ENCODE peak calls at places on chromosomes 4 and X, in seven cellular contexts. N is iPS DF 6.9; B is colonic mucosa; C is ascending aorta; I is IMR-90; V is CD8-positive, alpha-beta T cell; O is tibial nerve. M is an unnamed sample. For H3K27me3 and H3K4me1, the result is how much of the 10 kb centered on the place peaks cover.

GRCh38 chr4:37767546-37767945 is 58.9 kb upstream of the PGM2 start:
- DNase-seq in I (peak), O (peak), C (peak), V (no peak), B (peak), N (no peak), M (peak)

GRCh38 chr4:107658400-107659326 is 61.4 kb downstream of the PAPSS1 start:
- DNase-seq in C (no peak), I (no peak), B (no peak), N (no peak), V (no peak), O (no peak), M (no peak)

GRCh38 chrX:793216-793770 is 162.7 kb downstream of the SHOX start:
- DNase-seq in V (no peak), N (no peak), O (no peak), C (no peak), B (no peak), I (no peak), M (no peak)

GRCh38 chr4:95705323-95705722 is 134.6 kb upstream of the PDHA2 start:
- DNase-seq in N (no peak), B (no peak), I (no peak), O (no peak), C (no peak), V (no peak), M (no peak)

GRCh38 chr4:67725132-67725531 is 24.2 kb upstream of the UBA6 start:
- DNase-seq in B (no peak), I (no peak), V (no peak), C (no peak), N (no peak), O (no peak), M (no peak)

GRCh38 chrX:151240237-151240636 is 63.9 kb downstream of the GPR50 start:
- DNase-seq in I (no peak), O (no peak), C (no peak), B (no peak), N (no peak), V (no peak), M (no peak)

GRCh38 chrX:78388663-78389062 is 61.3 kb upstream of the CYSLTR1 start:
- DNase-seq in V (no peak), I (no peak), B (no peak), O (no peak), N (no peak), C (no peak), M (no peak)

GRCh38 chrX:15221321-15221720 is 48.6 kb downstream of the ASB9 start:
- DNase-seq in V (no peak), B (no peak), I (no peak), N (no peak), C (no peak), O (no peak), M (no peak)

GRCh38 chrX:112147206-112147605 is 64.6 kb upstream of the TRPC5 start:
- DNase-seq in I (peak), O (no peak), N (peak), V (no peak), B (no peak), C (no peak), M (no peak)

GRCh38 chr4:26474551-26474950 is 15.7 kb downstream of the CCKAR start:
- DNase-seq in O (no peak), N (no peak), I (no peak), B (no peak), V (no peak), C (no peak), M (no peak)

GRCh38 chrX:124300412-124300811 is 32.0 kb upstream of the TEX13D start:
- DNase-seq in V (no peak), I (no peak), B (no peak), C (no peak), O (no peak), N (no peak), M (no peak)

GRCh38 chr4:98967916-98968315 is 27.6 kb upstream of the METAP1 start:
- DNase-seq in B (no peak), I (no peak), C (no peak), O (no peak), N (no peak), V (no peak), M (no peak)

GRCh38 chr4:40292313-40292759 is 42.8 kb upstream of the CHRNA9 start:
- DNase-seq in N (no peak), I (peak), B (no peak), C (no peak), V (no peak), O (no peak), M (no peak)

GRCh38 chrX:30141966-30142365 is 73.4 kb upstream of the MAGEB2 start:
- DNase-seq in B (no peak), O (no peak), C (no peak), N (peak), V (no peak), I (peak), M (no peak)

GRCh38 chrX:9878141-9878875 is 88.8 kb upstream of the CLDN34 start:
- DNase-seq in C (no peak), V (no peak), N (no peak), O (no peak), B (no peak), I (peak), M (no peak)

GRCh38 chrX:120302434-120302833 is 8.8 kb downstream of the TMEM255A start:
- DNase-seq in B (peak), I (no peak), N (no peak), V (peak), C (no peak), O (no peak), M (no peak)

GRCh38 chrX:65451663-65452062 is 82.9 kb downstream of the LAS1L start:
- DNase-seq in N (no peak), I (peak), V (no peak), B (peak), O (no peak), C (no peak), M (no peak)

GRCh38 chr4:16124232-16124631 is 40.4 kb upstream of the PROM1 start:
- DNase-seq in B (no peak), O (no peak), I (no peak), V (no peak), N (no peak), C (no peak), M (peak)

GRCh38 chrX:134622813-134623185 is 35.5 kb downstream of the PLAC1 start:
- DNase-seq in N (no peak), C (no peak), V (no peak), O (no peak), I (no peak), B (no peak), M (no peak)

GRCh38 chr4:7207791-7208231 is 15.5 kb downstream of the SORCS2 start:
- DNase-seq in B (no peak), N (no peak), C (no peak), V (no peak), I (no peak), O (no peak), M (no peak)

GRCh38 chrX:136192135-136192534 is 44.8 kb downstream of the FHL1 start:
- DNase-seq in B (no peak), I (no peak), O (no peak), N (no peak), V (no peak), C (no peak), M (no peak)

GRCh38 chr4:87193958-87194675 is 26.3 kb downstream of the KLHL8 start:
- DNase-seq in I (no peak), B (no peak), V (no peak), O (no peak), N (no peak), C (no peak), M (no peak)

GRCh38 chrX:39253551-39253950 is 452.3 kb downstream of the MID1IP1 start:
- DNase-seq in O (no peak), N (no peak), B (no peak), C (no peak), V (no peak), I (no peak), M (no peak)

GRCh38 chr4:119653990-119654389 is 25.4 kb upstream of the PDE5A start:
- DNase-seq in B (no peak), V (no peak), O (no peak), C (no peak), N (no peak), I (no peak), M (no peak)

GRCh38 chr4:82624819-82625218 is 63.0 kb upstream of the TMEM150C start:
- DNase-seq in O (no peak), N (no peak), B (no peak), I (no peak), C (no peak), V (no peak), M (no peak)

GRCh38 chr4:56640907-56641493 is 40.1 kb downstream of the HOPX start:
- DNase-seq in V (no peak), O (no peak), N (no peak), C (no peak), I (no peak), B (no peak), M (no peak)

GRCh38 chrX:54550821-54551220 is 20.8 kb downstream of the GNL3L start:
- DNase-seq in O (no peak), I (no peak), B (no peak), C (no peak), V (no peak), N (no peak), M (no peak)

GRCh38 chr4:6258741-6259140 is 10.9 kb upstream of the WFS1 start:
- DNase-seq in N (no peak), B (no peak), O (no peak), I (no peak), C (no peak), V (no peak), M (no peak)

GRCh38 chr4:156971623-156972369 is at the start of gene PDGFC:
- DNase-seq in I (peak), V (no peak), C (peak), N (peak), B (peak), O (peak), M (peak)

GRCh38 chrX:48791063-48791820 is 4.9 kb downstream of the GATA1 start:
- DNase-seq in N (no peak), C (no peak), I (no peak), B (no peak), O (no peak), V (no peak), M (no peak)

GRCh38 chrX:13288671-13289070 is 31.2 kb downstream of the ATXN3L start:
- DNase-seq in N (no peak), C (no peak), I (no peak), V (no peak), B (no peak), O (no peak), M (no peak)

GRCh38 chrX:103398321-103398937 is 22.1 kb downstream of the BEX3 start:
- DNase-seq in V (no peak), B (no peak), O (no peak), I (peak), C (no peak), N (no peak), M (no peak)

GRCh38 chr4:118988635-118988972 is 100.0 kb downstream of the SYNPO2 start:
- DNase-seq in I (no peak), V (no peak), C (no peak), O (no peak), B (no peak), N (no peak), M (no peak)

GRCh38 chr4:1967512-1968149 is 41.1 kb downstream of the NELFA start:
- DNase-seq in B (no peak), I (peak), N (no peak), O (no peak), V (no peak), C (no peak), M (no peak)

GRCh38 chrX:78140206-78140605 is 756 bp upstream of the TAF9B start:
- DNase-seq in C (no peak), O (no peak), I (no peak), N (no peak), B (no peak), V (no peak), M (no peak)

GRCh38 chr4:102599887-102600286 is 98.7 kb downstream of the NFKB1 start:
- DNase-seq in B (no peak), O (no peak), V (no peak), C (no peak), N (no peak), I (no peak), M (no peak)

GRCh38 chr4:102599455-102599854 is 98.3 kb downstream of the NFKB1 start:
- DNase-seq in C (no peak), I (no peak), O (no peak), V (no peak), N (no peak), B (no peak), M (no peak)

GRCh38 chr4:102600689-102601088 is 99.5 kb downstream of the NFKB1 start:
- DNase-seq in B (no peak), N (no peak), V (no peak), O (no peak), I (no peak), C (no peak), M (no peak)

GRCh38 chr4:102598759-102599379 is 97.7 kb downstream of the NFKB1 start:
- DNase-seq in B (no peak), O (no peak), V (no peak), N (no peak), I (peak), C (no peak), M (no peak)

GRCh38 chr4:102598102-102598758 is 97.1 kb downstream of the NFKB1 start:
- DNase-seq in O (no peak), B (no peak), V (no peak), I (peak), C (no peak), N (no peak), M (no peak)
- H3K27me3 ChIP-seq in O (under half), B (under half), V (under half), I (under half), C (under half), N (under half), M (under half)

GRCh38 chr4:177339794-177340374 is 30.2 kb downstream of the NEIL3 start:
- DNase-seq in N (no peak), B (no peak), C (no peak), V (no peak), I (peak), O (no peak), M (no peak)
- H3K4me1 ChIP-seq in N (under half), B (under half), C (under half), V (under half), I (under half), O (under half), M (under half)

DNA sequence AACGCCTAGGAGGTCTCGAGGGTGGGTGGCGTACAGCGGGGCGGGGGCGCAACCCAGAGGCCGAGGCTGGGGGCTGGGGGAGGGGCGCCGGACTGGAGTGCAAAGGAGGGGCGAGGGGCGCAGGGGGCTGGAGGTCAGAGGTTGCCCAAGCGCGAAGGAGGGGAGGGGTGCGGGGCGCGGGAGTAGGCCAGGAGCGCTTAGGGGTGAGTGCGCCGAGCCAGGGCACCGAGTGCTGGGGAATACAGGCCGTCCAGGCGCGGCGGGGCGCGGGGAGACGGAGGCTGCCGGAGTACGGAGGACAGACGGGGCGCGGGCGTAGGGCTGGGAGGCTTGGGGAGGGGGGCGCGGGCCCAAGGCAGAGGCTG is 318 bp downstream of the GYG2 start:
- DNase-seq in C (no peak), O (no peak), B (peak), V (no peak), N (no peak), I (no peak), M (no peak)
- H3K4me3 ChIP-seq in C (peak), O (peak), B (peak), V (no peak), N (peak), I (peak), M (peak)

DNA sequence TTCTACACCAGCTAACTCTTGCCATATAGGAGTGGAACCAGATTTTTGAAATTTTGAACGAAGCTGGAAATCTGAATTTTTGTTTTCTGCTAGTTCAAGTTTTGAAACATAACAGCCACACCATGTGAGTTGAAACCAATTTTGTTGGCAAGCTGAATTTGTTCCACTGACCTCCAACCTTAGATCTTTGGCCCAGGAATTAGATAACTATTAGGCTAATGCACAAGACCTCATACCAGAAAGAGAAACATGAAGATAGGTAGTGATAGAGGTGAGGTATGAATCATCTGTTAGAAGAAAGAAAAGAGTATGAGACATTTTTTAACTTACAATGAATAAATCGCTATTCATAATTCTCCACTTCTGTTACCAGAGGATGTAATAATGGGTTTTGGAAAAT is 76.8 kb upstream of the ACSL1 start:
- DNase-seq in C (no peak), V (no peak), O (no peak), N (no peak), I (no peak), B (no peak), M (no peak)
- H3K27me3 ChIP-seq in C (under half), V (under half), O (under half), N (under half), I (under half), B (under half), M (under half)

GRCh38 chr4:702618-703048 is 3.0 kb upstream of the PCGF3 start:
- DNase-seq in B (no peak), V (no peak), I (no peak), N (no peak), C (peak), O (no peak), M (no peak)

GRCh38 chr4:704971-705277 is 708 bp upstream of the PCGF3 start:
- DNase-seq in B (no peak), N (no peak), C (no peak), O (no peak), I (no peak), V (no peak), M (no peak)

GRCh38 chr4:704198-704891 is 1.3 kb upstream of the PCGF3 start:
- DNase-seq in N (no peak), V (no peak), C (peak), B (no peak), O (no peak), I (no peak), M (no peak)

GRCh38 chr4:705278-706082 is at the start of gene PCGF3:
- DNase-seq in B (peak), O (peak), V (peak), N (peak), C (peak), I (peak), M (peak)

GRCh38 chr4:703336-704197 is 2.1 kb upstream of the PCGF3 start:
- DNase-seq in B (no peak), V (no peak), I (no peak), C (peak), O (no peak), N (no peak), M (no peak)
- H3K4me1 ChIP-seq in B (under half), V (under half), I (under half), C (under half), O (under half), N (under half), M (under half)

GRCh38 chr4:74559853-74560252 is 114.9 kb downstream of the AREG start:
- DNase-seq in O (no peak), I (no peak), B (no peak), N (no peak), C (no peak), V (no peak), M (no peak)
- H3K4me3 ChIP-seq in O (no peak), I (no peak), B (no peak), N (no peak), C (no peak), V (no peak), M (no peak)

GRCh38 chr4:76896048-76896447 is 1.9 kb downstream of the SOWAHB start:
- DNase-seq in O (no peak), B (no peak), C (no peak), N (no peak), I (no peak), V (no peak), M (no peak)

GRCh38 chr4:76895619-76896018 is 2.3 kb downstream of the SOWAHB start:
- DNase-seq in O (no peak), I (no peak), B (no peak), V (no peak), C (no peak), N (no peak), M (no peak)

GRCh38 chr4:76896731-76897521 is 1.0 kb downstream of the SOWAHB start:
- DNase-seq in C (peak), N (no peak), B (peak), O (no peak), I (peak), V (no peak), M (peak)

GRCh38 chr4:76892601-76893000 is 5.3 kb downstream of the SOWAHB start:
- DNase-seq in O (no peak), I (peak), B (no peak), V (no peak), C (no peak), N (no peak), M (no peak)

GRCh38 chr4:76894537-76894936 is 3.4 kb downstream of the SOWAHB start:
- DNase-seq in C (no peak), N (no peak), I (no peak), O (no peak), B (no peak), V (no peak), M (no peak)
- H3K27me3 ChIP-seq in C (under half), N (under half), I (under half), O (half or more), B (under half), V (under half), M (under half)

GRCh38 chrX:109596015-109596414 is 29.0 kb downstream of the KCNE5 start:
- DNase-seq in C (no peak), I (no peak), V (no peak), B (no peak), N (no peak), O (no peak), M (no peak)

GRCh38 chrX:109600114-109600710 is 24.8 kb downstream of the KCNE5 start:
- DNase-seq in N (no peak), I (no peak), O (no peak), V (no peak), B (no peak), C (no peak), M (peak)

DNA sequence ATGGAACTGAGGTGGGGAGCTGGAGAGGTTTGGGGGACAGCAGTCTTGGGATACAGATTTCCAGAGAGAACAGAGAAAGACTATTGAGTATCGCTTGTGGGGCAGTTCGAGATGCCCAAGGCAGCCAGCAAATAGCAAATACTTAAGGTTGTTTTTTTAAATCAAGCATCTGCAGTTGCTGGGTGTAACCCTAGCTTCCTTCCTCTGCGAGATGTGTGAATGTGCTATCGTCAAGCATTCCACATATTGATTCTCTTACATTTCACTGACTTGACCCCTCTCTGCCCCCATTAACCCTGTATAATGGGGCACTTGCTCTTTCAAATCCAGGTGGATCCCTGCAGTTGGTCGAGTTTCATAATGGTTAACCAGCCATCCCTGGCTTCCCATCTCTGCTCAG is 23.5 kb downstream of the KCNE5 start:
- DNase-seq in N (no peak), B (no peak), O (no peak), C (no peak), V (no peak), I (no peak), M (no peak)
- H3K4me1 ChIP-seq in N (under half), B (under half), O (under half), C (under half), V (under half), I (under half), M (under half)

DNA sequence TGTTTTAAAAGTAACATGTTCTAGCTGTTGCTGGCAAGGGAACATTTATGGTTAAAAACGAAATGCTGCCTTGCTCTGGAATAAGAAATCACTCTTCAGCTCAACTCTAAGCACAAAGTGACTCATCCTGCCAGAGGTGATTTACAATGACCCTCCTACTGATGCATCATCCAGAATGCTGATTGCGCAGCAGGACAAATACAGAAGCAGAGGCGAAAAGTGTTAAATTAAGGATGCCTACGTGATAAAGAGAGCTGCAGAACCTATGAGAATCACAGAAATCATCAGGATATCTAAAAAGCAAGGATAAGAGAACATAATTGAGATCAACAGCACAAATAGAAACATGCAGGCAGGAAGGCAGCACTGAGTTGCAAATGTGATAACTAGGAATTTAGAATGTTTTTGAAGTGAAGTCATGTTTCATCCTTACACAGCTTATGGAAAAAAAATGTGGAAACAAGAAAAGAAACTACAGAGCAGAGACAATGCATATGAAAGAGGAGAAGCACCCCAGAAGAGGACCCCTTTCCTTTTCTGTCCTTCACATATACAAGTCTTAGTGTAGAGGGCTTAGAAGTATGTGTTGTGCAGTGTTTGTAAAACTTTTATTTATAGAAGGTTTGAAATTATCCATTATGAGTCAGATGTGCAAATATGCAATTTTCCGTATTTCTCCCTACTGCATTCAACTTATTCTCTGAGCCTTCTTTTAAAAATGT is 188.4 kb downstream of the SLC7A11 start:
- DNase-seq in B (no peak), C (no peak), O (no peak), V (no peak), N (no peak), I (peak), M (no peak)
- H3K4me3 ChIP-seq in B (no peak), C (no peak), O (no peak), V (no peak), N (no peak), I (peak), M (no peak)

M was measured in heart left ventricle.